ENCODE peak calls at places on chromosomes 16 and 17, in four cellular contexts. F is BE2C, I is IMR-90, R is GM23338. M is an unnamed sample.
A peak's percentile ranks its signal among the peaks of the same experiment; 100 is the strongest.

GRCh38 chr17:80431246-80432195 is 16.6 kb downstream of the ENDOV start:
- DNase-seq in I (no peak), R (no peak), F (no peak), M (no peak)

GRCh38 chr17:73099504-73099903 is 7.0 kb upstream of the SLC39A11 start:
- DNase-seq in F (no peak), I (no peak), R (no peak), M (no peak)

GRCh38 chr17:81398855-81399451 is 3.7 kb downstream of the BAHCC1 start:
- DNase-seq in F (no peak), I (no peak), R (no peak), M (no peak)

GRCh38 chr17:77145209-77145608 is 4.4 kb downstream of the SEC14L1 start:
- DNase-seq in F (no peak), R (no peak), I (no peak), M (no peak)

GRCh38 chr17:77037943-77038342 is 102.8 kb upstream of the SEC14L1 start:
- DNase-seq in R (no peak), I (no peak), F (no peak), M (no peak)

GRCh38 chr17:39229274-39229913 is 3.6 kb upstream of the STAC2 start:
- DNase-seq in I (peak; percentile 37), F (no peak), R (no peak), M (no peak)

GRCh38 chr16:83935858-83936255 is 17.2 kb upstream of the OSGIN1 start:
- DNase-seq in I (no peak), R (no peak), F (no peak), M (no peak)

GRCh38 chr16:85418978-85419491 is 194.1 kb upstream of the GSE1 start:
- DNase-seq in I (no peak), F (peak; percentile 11), R (no peak), M (no peak)

GRCh38 chr16:49347476-49347875 is 26.1 kb upstream of the C16orf78 start:
- DNase-seq in I (no peak), F (no peak), R (no peak), M (no peak)

GRCh38 chr17:2064980-2065785 is 10.3 kb downstream of the HIC1 start:
- DNase-seq in F (peak; percentile 52), I (peak; percentile 68), R (peak; percentile 89), M (no peak)

GRCh38 chr17:50298018-50298417 is 23.8 kb downstream of the TMEM92 start:
- DNase-seq in I (no peak), F (no peak), R (no peak), M (no peak)

GRCh38 chr16:24957887-24958286 is 57.3 kb downstream of the ARHGAP17 start:
- DNase-seq in I (no peak), F (no peak), R (peak; percentile 17), M (no peak)
- H3K4me3 ChIP-seq in I (no peak overlapping the region), F (no peak overlapping the region), R (no peak overlapping the region), M (no peak overlapping the region)

GRCh38 chr17:7592422-7593021 is 2.6 kb upstream of the SOX15 start:
- DNase-seq in R (no peak), F (no peak), I (no peak), M (no peak)
- H3K4me1 ChIP-seq in R (peaks cover 14% of the 10 kb centered on the region), F (peaks cover 6% of the 10 kb centered on the region), I (peaks cover 22% of the 10 kb centered on the region), M (peaks cover 19% of the 10 kb centered on the region)

DNA sequence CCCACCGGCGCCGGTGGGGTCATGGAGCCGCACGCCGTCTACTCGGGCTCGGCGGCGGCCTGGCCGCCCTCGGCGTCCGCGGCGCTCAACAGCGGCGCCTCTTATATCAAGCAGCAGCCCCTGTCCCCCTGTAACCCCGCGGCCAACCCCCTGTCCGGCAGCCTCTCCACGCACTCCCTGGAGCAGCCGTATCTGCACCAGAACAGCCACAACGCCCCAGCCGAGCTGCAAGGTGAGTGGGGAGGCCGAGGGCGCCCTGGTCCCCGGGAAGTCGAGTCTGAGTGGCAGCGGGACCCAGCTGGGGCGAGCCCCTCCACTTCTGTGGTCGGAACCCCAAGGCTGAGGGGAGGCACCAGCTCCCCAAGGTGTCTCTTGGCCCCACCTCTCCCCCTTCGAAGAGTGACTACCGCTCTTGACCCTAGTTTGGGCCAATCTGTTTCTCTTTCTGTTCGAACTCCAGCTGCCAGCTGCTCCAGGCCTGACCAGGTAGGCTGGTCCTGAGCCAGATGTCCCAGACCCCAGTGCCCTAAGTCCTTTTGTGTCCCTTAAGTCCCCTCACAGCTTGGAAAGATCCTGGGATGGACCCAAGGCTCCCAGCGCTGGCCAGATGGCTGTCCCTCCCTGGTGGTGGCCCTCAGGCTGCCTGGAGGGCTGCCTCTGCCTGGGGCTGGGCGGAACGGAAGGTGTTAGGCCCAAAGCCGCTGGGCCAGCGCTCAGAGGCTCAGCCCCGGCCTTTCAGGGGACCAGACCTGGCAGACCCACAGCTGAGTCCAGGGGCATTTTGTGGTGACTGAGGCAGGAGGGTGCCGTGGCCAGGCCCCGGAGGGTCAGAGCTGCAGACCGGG is 1.2 kb downstream of the FOXF1 start:
- DNase-seq in F (no peak), R (no peak), I (peak; percentile 31), M (no peak)
- H3K4me3 ChIP-seq in F (no peak overlapping the region), R (peak overlapping the region; percentile 28), I (peak overlapping the region; percentile 99), M (no peak overlapping the region)

DNA sequence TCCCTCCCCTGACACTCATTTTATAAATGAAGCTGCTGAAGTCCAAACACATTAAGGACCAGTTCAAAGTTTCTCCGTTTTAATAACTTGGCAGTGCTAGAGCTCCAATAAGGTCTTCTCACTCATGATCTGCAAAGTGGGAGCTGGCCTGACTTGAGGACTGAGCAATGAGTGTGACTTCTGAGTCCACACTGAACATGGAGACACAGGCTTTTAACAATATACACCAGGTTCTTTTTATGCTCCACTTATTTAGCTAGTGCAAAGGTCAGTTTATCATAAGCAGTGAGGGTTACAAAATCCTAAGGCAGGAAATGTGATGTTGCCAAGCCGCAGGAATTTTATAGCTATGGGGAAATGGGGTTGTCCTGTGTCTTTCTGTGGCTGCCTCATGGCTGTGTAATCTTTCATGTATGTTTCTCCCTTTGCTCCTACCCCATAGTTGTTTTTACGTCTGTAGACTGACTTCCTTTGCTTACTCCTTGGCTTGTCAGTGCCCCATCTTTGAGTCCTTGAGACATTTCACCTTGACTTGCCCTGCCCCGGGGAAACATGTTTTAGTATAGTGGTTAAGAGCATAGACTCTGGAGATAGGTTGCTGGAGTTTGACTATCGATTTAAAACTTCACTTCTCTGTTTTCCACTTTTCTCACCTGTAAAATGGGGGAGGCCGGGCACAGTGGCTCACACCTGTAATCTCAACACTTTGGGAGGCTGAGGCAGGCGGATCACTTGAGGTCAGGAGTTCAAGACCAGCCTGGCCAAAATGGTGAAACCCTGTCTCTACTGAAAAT is 12.2 kb upstream of the MMD start:
- DNase-seq in F (no peak), R (no peak), I (peak; percentile 96), M (peak; percentile 61)
- H3K4me1 ChIP-seq in F (peaks cover 12% of the 10 kb centered on the region), R (no peaks in the 10 kb centered on the region), I (peaks cover 18% of the 10 kb centered on the region), M (peaks cover 35% of the 10 kb centered on the region)

GRCh38 chr16:68644303-68644702 is 807 bp upstream of the CDH3 start:
- DNase-seq in F (no peak), I (no peak), R (peak; percentile 74), M (no peak)
- H3K4me3 ChIP-seq in F (no peak overlapping the region), I (no peak overlapping the region), R (peak overlapping the region; percentile 98), M (peak overlapping the region; percentile 87)

GRCh38 chr17:65584604-65585521 is 23.4 kb upstream of the AXIN2 start:
- DNase-seq in R (no peak), I (no peak), F (no peak), M (no peak)
- H3K4me1 ChIP-seq in R (peaks cover 7% of the 10 kb centered on the region), I (no peaks in the 10 kb centered on the region), F (no peaks in the 10 kb centered on the region), M (no peaks in the 10 kb centered on the region)